ENCODE peak calls at places on chromosomes 2 and 18, in nine cellular contexts. K, A, G, Z, F, O, L, V and D are unnamed samples. For H3K4me1, the result is how much of the 10 kb centered on the place peaks cover.

GRCh38 chr18:70384181-70384790 is 95.4 kb downstream of the SOCS6 start:
- DNase-seq in K (no peak), A (peak), G (no peak), Z (peak), F (no peak), O (peak), L (no peak), V (no peak), D (no peak)

GRCh38 chr2:12769492-12770105 is 52.9 kb downstream of the TRIB2 start:
- DNase-seq in K (no peak), A (peak), G (no peak), Z (no peak), F (no peak), O (no peak), L (no peak), V (no peak), D (no peak)

GRCh38 chr18:7568426-7568825 is 1.3 kb downstream of the PTPRM start:
- DNase-seq in K (no peak), A (peak), G (no peak), Z (no peak), F (peak), O (no peak), L (no peak), V (peak), D (peak)

GRCh38 chr2:30165050-30165520 is 18.3 kb downstream of the YPEL5 start:
- DNase-seq in K (no peak), A (peak), G (peak), Z (peak), F (no peak), O (peak), L (peak), V (peak), D (no peak)

GRCh38 chr2:96608459-96609455 is 29.4 kb downstream of the KANSL3 start:
- DNase-seq in K (no peak), A (peak), G (no peak), Z (peak), F (no peak), O (no peak), L (no peak), V (no peak), D (no peak)

GRCh38 chr2:128347701-128348504 is 29.2 kb upstream of the HS6ST1 start:
- DNase-seq in K (peak), A (peak), G (no peak), Z (no peak), F (peak), O (no peak), L (no peak), V (peak), D (peak)

GRCh38 chr2:55966431-55967118 is 43.0 kb upstream of the EFEMP1 start:
- DNase-seq in K (no peak), A (peak), G (no peak), Z (peak), F (no peak), O (peak), L (no peak), V (no peak), D (peak)

GRCh38 chr18:26383454-26384270 is 157.4 kb downstream of the TAF4B start:
- DNase-seq in K (no peak), A (peak), G (no peak), Z (peak), F (no peak), O (no peak), L (peak), V (no peak), D (no peak)

GRCh38 chr18:30727849-30728248 is 314.7 kb downstream of the DSC3 start:
- DNase-seq in K (no peak), A (no peak), G (no peak), Z (no peak), F (no peak), O (no peak), L (no peak), V (no peak), D (no peak)

GRCh38 chr2:222483513-222484039 is 59.2 kb downstream of the SGPP2 start:
- DNase-seq in K (no peak), A (no peak), G (no peak), Z (no peak), F (no peak), O (no peak), L (no peak), V (no peak), D (no peak)

GRCh38 chr2:5734866-5735861 is 43.0 kb downstream of the SOX11 start:
- DNase-seq in K (no peak), A (no peak), G (no peak), Z (no peak), F (peak), O (no peak), L (no peak), V (no peak), D (no peak)

GRCh38 chr2:198328454-198328853 is 524.1 kb downstream of the PLCL1 start:
- DNase-seq in K (no peak), A (no peak), G (no peak), Z (no peak), F (no peak), O (no peak), L (no peak), V (no peak), D (no peak)

GRCh38 chr2:242088471-242089212 is 219.1 kb downstream of the RTP5 start:
- DNase-seq in K (peak), A (peak), G (peak), Z (peak), F (peak), O (peak), L (peak), V (peak), D (peak)

GRCh38 chr2:218474527-218474926 is 55.6 kb downstream of the VIL1 start:
- DNase-seq in K (no peak), A (peak), G (no peak), Z (no peak), F (no peak), O (no peak), L (no peak), V (no peak), D (no peak)

GRCh38 chr2:55420901-55421300 is 1.2 kb upstream of the CCDC88A start:
- DNase-seq in K (no peak), A (no peak), G (no peak), Z (no peak), F (no peak), O (no peak), L (no peak), V (no peak), D (no peak)

GRCh38 chr18:38019292-38019691 is 453.7 kb upstream of the CELF4 start:
- DNase-seq in K (no peak), A (no peak), G (no peak), Z (no peak), F (no peak), O (no peak), L (no peak), V (no peak), D (no peak)

GRCh38 chr2:182368446-182368845 is 58.4 kb downstream of the PDE1A start:
- DNase-seq in K (no peak), A (peak), G (no peak), Z (peak), F (no peak), O (no peak), L (no peak), V (no peak), D (no peak)

GRCh38 chr2:52877703-52878102 is 889.9 kb upstream of the CHAC2 start:
- DNase-seq in K (no peak), A (peak), G (no peak), Z (peak), F (no peak), O (no peak), L (no peak), V (no peak), D (no peak)

GRCh38 chr2:241354668-241355658 is 1.1 kb upstream of the FARP2 start:
- DNase-seq in K (peak), A (peak), G (peak), Z (peak), F (peak), O (peak), L (peak), V (peak), D (peak)

GRCh38 chr2:221289846-221290245 is 282.3 kb downstream of the EPHA4 start:
- DNase-seq in K (no peak), A (no peak), G (no peak), Z (no peak), F (no peak), O (no peak), L (no peak), V (no peak), D (no peak)

GRCh38 chr18:61829108-61829507 is 63.7 kb downstream of the RNF152 start:
- DNase-seq in K (no peak), A (no peak), G (no peak), Z (no peak), F (no peak), O (peak), L (no peak), V (no peak), D (no peak)

GRCh38 chr2:191869178-191869577 is 22.3 kb upstream of the CAVIN2 start:
- DNase-seq in K (no peak), A (peak), G (peak), Z (peak), F (no peak), O (no peak), L (peak), V (no peak), D (no peak)

GRCh38 chr18:5466256-5466655 is 77.5 kb downstream of the EPB41L3 start:
- DNase-seq in K (no peak), A (no peak), G (no peak), Z (no peak), F (no peak), O (no peak), L (no peak), V (no peak), D (no peak)

GRCh38 chr2:217367464-217367863 is 507.6 kb upstream of the TNP1 start:
- DNase-seq in K (no peak), A (peak), G (no peak), Z (peak), F (no peak), O (no peak), L (no peak), V (no peak), D (no peak)

GRCh38 chr2:157919181-157919580 is 43.1 kb upstream of the ACVR1 start:
- DNase-seq in K (no peak), A (no peak), G (no peak), Z (no peak), F (no peak), O (no peak), L (no peak), V (no peak), D (no peak)

GRCh38 chr18:9520666-9521065 is 45.4 kb downstream of the RALBP1 start:
- DNase-seq in K (no peak), A (no peak), G (no peak), Z (no peak), F (no peak), O (no peak), L (no peak), V (no peak), D (no peak)

GRCh38 chr2:213757525-213757924 is 473.3 kb downstream of the SPAG16 start:
- DNase-seq in K (no peak), A (no peak), G (no peak), Z (no peak), F (no peak), O (no peak), L (no peak), V (no peak), D (no peak)

GRCh38 chr2:70851704-70852103 is 16.1 kb upstream of the CD207 start:
- DNase-seq in K (no peak), A (no peak), G (no peak), Z (no peak), F (no peak), O (no peak), L (no peak), V (no peak), D (no peak)

GRCh38 chr2:85419009-85419711 is 646 bp downstream of the SH2D6 start:
- DNase-seq in K (no peak), A (no peak), G (no peak), Z (no peak), F (no peak), O (no peak), L (no peak), V (no peak), D (no peak)

GRCh38 chr2:179264238-179265081 is at the start of gene SESTD1:
- DNase-seq in K (peak), A (peak), G (no peak), Z (peak), F (peak), O (peak), L (peak), V (peak), D (peak)

GRCh38 chr2:46803911-46804670 is 111.5 kb downstream of the MCFD2 start:
- DNase-seq in K (no peak), A (peak), G (no peak), Z (peak), F (no peak), O (peak), L (no peak), V (no peak), D (no peak)

GRCh38 chr2:231306791-231307440 is 88.6 kb upstream of the B3GNT7 start:
- DNase-seq in K (no peak), A (no peak), G (no peak), Z (no peak), F (no peak), O (no peak), L (no peak), V (no peak), D (no peak)

GRCh38 chr18:62196978-62197377 is 9.9 kb downstream of the RELCH start:
- DNase-seq in K (no peak), A (no peak), G (no peak), Z (no peak), F (no peak), O (no peak), L (no peak), V (no peak), D (no peak)

GRCh38 chr2:159695798-159696448 is 16.4 kb upstream of the MARCHF7 start:
- DNase-seq in K (no peak), A (no peak), G (no peak), Z (no peak), F (no peak), O (no peak), L (no peak), V (no peak), D (no peak)

GRCh38 chr2:176139621-176140020 is 10.1 kb downstream of the HOXD8 start:
- DNase-seq in K (no peak), A (no peak), G (no peak), Z (no peak), F (no peak), O (no peak), L (no peak), V (no peak), D (peak)

GRCh38 chr2:7744827-7745226 is 827.6 kb downstream of the RNF144A start:
- DNase-seq in K (no peak), A (peak), G (no peak), Z (no peak), F (no peak), O (peak), L (no peak), V (no peak), D (no peak)

GRCh38 chr2:201858781-201859180 is 52.4 kb downstream of the CDK15 start:
- DNase-seq in K (no peak), A (peak), G (peak), Z (no peak), F (no peak), O (no peak), L (no peak), V (no peak), D (no peak)

GRCh38 chr2:1564506-1564905 is 151.2 kb downstream of the TPO start:
- DNase-seq in K (no peak), A (no peak), G (no peak), Z (no peak), F (no peak), O (no peak), L (no peak), V (no peak), D (peak)

DNA sequence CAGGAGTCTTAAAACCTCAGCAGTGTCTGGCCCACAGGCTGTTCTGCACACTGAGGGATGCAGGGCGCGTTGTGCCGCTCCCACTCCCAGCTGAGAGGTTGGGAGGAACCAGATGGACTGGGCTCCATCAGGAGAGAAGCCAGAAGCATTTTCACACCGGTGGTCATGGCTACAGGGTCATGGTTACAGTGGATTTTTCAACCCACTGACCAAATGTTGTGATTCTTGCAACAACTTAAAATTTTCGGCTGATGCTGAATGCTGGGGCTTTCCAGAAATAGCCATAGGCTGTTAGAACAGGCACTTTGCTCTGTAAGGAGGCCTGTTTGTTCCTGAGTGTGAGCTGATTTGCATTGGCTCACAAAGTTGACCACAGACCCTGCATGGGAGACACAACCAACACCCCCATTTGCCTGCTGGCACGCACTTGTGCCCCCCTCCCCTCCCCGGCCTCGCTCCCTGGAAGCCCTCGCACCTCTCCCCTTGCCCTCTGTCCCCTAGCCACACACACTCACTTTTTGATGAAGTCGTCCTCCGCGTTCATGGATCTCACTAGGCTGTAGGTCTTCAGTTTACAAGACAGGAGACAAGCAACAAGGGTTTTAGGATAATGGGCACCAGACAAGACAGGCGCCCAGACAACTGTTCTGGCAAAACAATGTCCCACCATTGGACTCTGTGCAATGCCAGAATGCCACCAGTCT is 3.4 kb downstream of the LPIN1 start:
- DNase-seq in K (no peak), A (peak), G (no peak), Z (no peak), F (no peak), O (peak), L (no peak), V (no peak), D (peak)
- H3K4me1 ChIP-seq in K (under half), A (under half), G (under half), Z (under half), F (half or more), O (under half), L (half or more), V (half or more), D (half or more)

DNA sequence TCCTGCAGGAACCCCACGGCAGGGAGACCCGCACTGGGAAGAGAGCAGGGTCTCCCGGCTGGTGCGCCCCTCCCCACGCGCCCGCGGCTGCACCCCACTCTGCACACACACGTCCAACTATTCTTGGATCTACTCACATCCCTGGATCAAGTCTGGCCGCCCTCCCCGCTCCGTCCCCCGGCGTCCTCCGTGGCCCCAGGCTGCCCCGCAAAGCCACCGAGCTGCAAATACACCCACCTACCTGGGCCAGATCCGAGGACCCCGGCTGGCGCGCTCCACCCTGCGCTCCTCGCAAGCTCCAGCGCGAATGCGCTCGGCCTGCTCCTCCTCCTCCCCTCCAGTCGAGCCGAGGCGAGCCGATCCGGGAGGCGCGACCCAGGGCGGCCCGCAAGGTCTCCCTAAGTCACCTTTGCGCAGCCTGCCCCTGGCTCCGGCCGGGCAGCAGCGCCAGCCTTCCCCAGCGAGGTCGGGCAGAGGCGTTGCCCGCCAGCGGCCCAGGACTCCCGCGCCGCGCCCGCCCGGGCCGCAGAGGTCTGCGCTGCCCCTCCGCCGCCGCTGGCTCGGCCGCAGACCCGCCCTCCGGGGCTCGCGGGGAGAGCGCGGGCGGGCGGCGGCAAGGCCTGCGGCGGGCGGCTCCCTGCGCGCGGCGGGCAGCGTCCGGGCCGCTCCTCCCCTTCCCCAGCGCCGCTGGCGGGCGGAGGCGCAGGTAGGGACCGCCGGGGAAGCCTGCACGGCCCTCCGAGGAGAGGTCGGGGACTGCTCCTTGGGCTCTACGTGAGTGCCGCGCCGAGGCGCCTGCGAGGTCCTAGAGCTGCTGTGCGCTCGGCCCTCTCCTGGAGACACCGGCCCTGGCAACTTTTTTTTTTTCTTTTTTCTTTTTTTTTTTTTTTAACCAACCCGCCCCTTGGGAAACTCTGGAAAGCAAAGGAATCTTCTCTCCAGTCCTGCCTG is 126.0 kb downstream of the OSBPL1A start:
- DNase-seq in K (peak), A (peak), G (peak), Z (peak), F (peak), O (peak), L (no peak), V (peak), D (peak)
- TF ChIP-seq POLR2A in K (no peak), A (no peak), G (peak), Z (peak), F (no peak), O (peak), L (no peak), V (no peak), D (no peak)

GRCh38 chr2:88190808-88191721 is 20.9 kb downstream of the THNSL2 start:
- DNase-seq in K (no peak), A (peak), G (no peak), Z (peak), F (no peak), O (no peak), L (peak), V (no peak), D (no peak)
- TF ChIP-seq CTCF in K (peak), A (peak), G (peak), Z (peak), F (peak), O (no peak), L (peak), V (no peak), D (peak)

GRCh38 chr2:127066942-127067341 is 40.0 kb downstream of the BIN1 start:
- DNase-seq in K (no peak), A (peak), G (no peak), Z (no peak), F (peak), O (peak), L (no peak), V (peak), D (no peak)
- H3K4me1 ChIP-seq in K (under half), A (under half), G (under half), Z (under half), F (under half), O (under half), L (under half), V (half or more), D (under half)

GRCh38 chr18:3728704-3729437 is 278.9 kb downstream of the TGIF1 start:
- DNase-seq in K (no peak), A (no peak), G (no peak), Z (no peak), F (no peak), O (no peak), L (no peak), V (no peak), D (no peak)
- TF ChIP-seq POLR2A in K (no peak), A (no peak), G (no peak), Z (no peak), F (no peak), O (no peak), L (no peak), V (no peak), D (no peak)

DNA sequence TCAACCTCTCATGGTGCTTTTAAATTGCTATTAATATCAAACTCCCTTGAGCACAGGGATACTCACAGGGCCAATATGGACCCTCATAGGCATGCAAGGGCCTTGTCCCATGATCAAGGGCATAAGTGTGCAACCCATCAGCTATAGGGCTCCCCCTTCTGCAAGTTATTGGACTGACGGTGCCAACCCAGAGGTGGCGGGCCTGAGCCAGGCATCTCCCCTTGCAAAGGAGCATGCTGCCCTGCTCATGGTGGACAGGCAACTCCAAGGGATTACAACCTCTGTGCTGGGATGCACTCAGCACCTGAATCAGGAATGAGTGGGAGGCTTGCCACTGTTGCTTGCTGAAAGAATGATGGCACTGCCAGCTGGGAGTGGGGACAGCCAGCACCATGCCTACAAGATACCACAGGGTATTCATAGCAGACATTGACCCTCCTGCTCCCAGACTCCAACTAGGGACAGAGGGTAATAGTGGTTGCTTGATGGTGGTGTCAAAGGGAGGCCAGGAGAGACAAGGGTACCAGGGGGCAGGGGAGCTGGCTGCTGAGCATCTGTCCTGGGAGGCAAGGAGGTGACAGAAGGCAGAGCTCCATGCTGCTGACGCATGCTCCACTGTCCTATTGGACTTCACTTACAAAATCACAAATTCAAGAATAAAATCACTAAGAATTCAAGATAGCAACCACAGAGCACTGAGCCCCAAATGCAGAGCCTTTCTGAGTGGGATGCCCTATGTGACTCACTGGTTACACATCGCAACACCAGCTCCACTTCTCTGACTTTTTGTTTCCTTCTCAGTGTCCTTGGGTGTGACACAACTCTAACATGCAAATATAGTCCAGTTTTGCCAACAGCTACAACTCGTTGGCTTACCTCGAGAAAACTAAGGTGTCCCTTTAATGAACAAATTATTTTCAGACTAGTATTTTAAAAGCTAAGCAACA is 157.1 kb upstream of the CCDC150 start:
- DNase-seq in K (no peak), A (peak), G (no peak), Z (no peak), F (no peak), O (no peak), L (no peak), V (no peak), D (no peak)
- TF ChIP-seq CTCF in K (no peak), A (no peak), G (peak), Z (no peak), F (no peak), O (no peak), L (no peak), V (no peak), D (no peak)